ENCODE peak calls at places on chromosomes 2 and 18, in eight cellular contexts. J is EH; I is ELF-1; F is cerebellar cortex; P is H54; Y is ureter; S is T47D; W is CD4-positive, alpha-beta memory T cell. T is an unnamed sample.

GRCh38 chr18:61286867-61287266 is 46.4 kb upstream of the CDH20 start:
- DNase-seq in J (no peak), W (no peak), P (no peak), S (no peak), F (no peak), I (no peak), Y (no peak), T (no peak)

GRCh38 chr18:48955528-48956261 is 4.9 kb upstream of the SMAD7 start:
- DNase-seq in S (peak; percentile 19), J (peak; percentile 97), F (no peak), I (peak; percentile 59), P (no peak), W (peak; percentile 43), Y (peak; percentile 72), T (peak; percentile 72)

GRCh38 chr2:120316528-120317179 is 29.3 kb upstream of the INHBB start:
- DNase-seq in Y (no peak), J (no peak), P (no peak), S (no peak), W (no peak), F (no peak), I (no peak), T (no peak)

GRCh38 chr2:170247333-170247732 is 69.4 kb downstream of the MYO3B start:
- DNase-seq in P (no peak), F (no peak), J (no peak), W (no peak), I (no peak), Y (no peak), S (no peak), T (no peak)

GRCh38 chr2:241901500-241902351 is 32.2 kb downstream of the RTP5 start:
- DNase-seq in I (peak; percentile 75), P (no peak), Y (peak; percentile 62), F (peak; percentile 60), S (no peak), W (no peak), J (no peak), T (no peak)

GRCh38 chr2:128868686-128869551 is 550.3 kb upstream of the HS6ST1 start:
- DNase-seq in Y (no peak), F (no peak), J (peak; percentile 1), S (no peak), W (no peak), P (no peak), I (no peak), T (no peak)

GRCh38 chr2:174787485-174788205 is 23.4 kb upstream of the CHRNA1 start:
- DNase-seq in J (peak; percentile 100), I (peak; percentile 72), P (peak; percentile 46), W (no peak), F (no peak), S (no peak), Y (no peak), T (no peak)

GRCh38 chr2:120809576-120810440 is 74.1 kb downstream of the GLI2 start:
- DNase-seq in J (no peak), I (no peak), Y (no peak), P (no peak), F (no peak), S (no peak), W (no peak), T (no peak)

GRCh38 chr18:72672364-72673151 is 128.4 kb upstream of the CBLN2 start:
- DNase-seq in F (peak; percentile 27), W (no peak), S (peak; percentile 54), P (no peak), I (no peak), J (peak; percentile 17), Y (no peak), T (no peak)

GRCh38 chr2:862356-862687 is 88.3 kb upstream of the SNTG2 start:
- DNase-seq in F (no peak), Y (no peak), I (no peak), J (no peak), P (no peak), S (no peak), W (no peak), T (no peak)

GRCh38 chr2:148817210-148817708 is 57.8 kb upstream of the KIF5C start:
- DNase-seq in J (peak; percentile 68), F (peak; percentile 73), Y (no peak), S (no peak), P (no peak), W (no peak), I (no peak), T (no peak)

GRCh38 chr2:234483568-234484251 is 13.2 kb downstream of the ARL4C start:
- DNase-seq in J (peak; percentile 16), P (no peak), I (peak; percentile 63), F (peak; percentile 14), Y (no peak), S (no peak), W (peak; percentile 86), T (peak; percentile 95)

GRCh38 chr2:230441188-230441897 is 25.3 kb downstream of the SP100 start:
- DNase-seq in Y (no peak), W (peak; percentile 62), F (no peak), I (no peak), S (no peak), J (peak; percentile 59), P (no peak), T (peak; percentile 44)

GRCh38 chr2:165627463-165627862 is 158.0 kb downstream of the CSRNP3 start:
- DNase-seq in Y (no peak), I (peak; percentile 4), P (peak; percentile 15), W (no peak), F (no peak), S (no peak), J (peak; percentile 71), T (no peak)

GRCh38 chr2:200765139-200765951 is 46.4 kb upstream of the BZW1 start:
- DNase-seq in S (no peak), I (no peak), F (no peak), Y (no peak), W (no peak), P (no peak), J (peak; percentile 96), T (no peak)

T was measured in T-helper 2 cell.